ENCODE peak calls at places on chromosomes 7 and 10, in eight cellular contexts. T is choroid plexus epithelial cell, W is cardiac fibroblast, D is HFF-Myc, U is WERI-Rb-1, F is AG10803, H is ovary, M is right cardiac atrium. E is an unnamed sample.

GRCh38 chr10:104925232-104925851 is 284.3 kb downstream of the SORCS3 start:
- DNase-seq in T (peak), W (peak), D (peak), U (peak), F (peak), H (no peak), M (no peak), E (peak)

GRCh38 chr10:5360318-5360915 is 4.3 kb upstream of the UCN3 start:
- DNase-seq in T (no peak), W (no peak), D (no peak), U (no peak), F (no peak), H (no peak), M (no peak), E (no peak)

GRCh38 chr10:114541081-114541833 is 116.8 kb downstream of the ABLIM1 start:
- DNase-seq in T (peak), W (peak), D (peak), U (no peak), F (peak), H (peak), M (peak), E (no peak)

GRCh38 chr10:128463991-128464755 is 337.9 kb upstream of the MKI67 start:
- DNase-seq in T (peak), W (peak), D (no peak), U (peak), F (peak), H (peak), M (no peak), E (peak)

GRCh38 chr10:8596929-8597472 is 542.5 kb downstream of the GATA3 start:
- DNase-seq in T (no peak), W (no peak), D (no peak), U (no peak), F (no peak), H (no peak), M (no peak), E (no peak)

GRCh38 chr10:34217524-34217923 is 597.6 kb downstream of the PARD3 start:
- DNase-seq in T (no peak), W (no peak), D (no peak), U (no peak), F (no peak), H (no peak), M (no peak), E (no peak)

GRCh38 chr10:122882798-122883197 is 3.4 kb upstream of the FAM24B start:
- DNase-seq in T (no peak), W (no peak), D (no peak), U (no peak), F (no peak), H (no peak), M (no peak), E (no peak)

GRCh38 chr10:1043532-1043995 is 5.4 kb downstream of the IDI1 start:
- DNase-seq in T (no peak), W (no peak), D (no peak), U (no peak), F (no peak), H (no peak), M (peak), E (no peak)

GRCh38 chr7:129560831-129561230 is 50.7 kb upstream of the NRF1 start:
- DNase-seq in T (no peak), W (no peak), D (no peak), U (no peak), F (no peak), H (no peak), M (no peak), E (no peak)

GRCh38 chr7:123220396-123220795 is 20.6 kb upstream of the SLC13A1 start:
- DNase-seq in T (peak), W (peak), D (no peak), U (no peak), F (no peak), H (no peak), M (no peak), E (no peak)

GRCh38 chr10:12390733-12391132 is 41.4 kb downstream of the CAMK1D start:
- DNase-seq in T (no peak), W (no peak), D (no peak), U (no peak), F (no peak), H (peak), M (peak), E (no peak)

GRCh38 chr7:8753355-8753754 is 319.9 kb downstream of the NXPH1 start:
- DNase-seq in T (no peak), W (no peak), D (no peak), U (no peak), F (no peak), H (no peak), M (no peak), E (no peak)

GRCh38 chr7:30173058-30173897 is 38.5 kb downstream of the MTURN start:
- DNase-seq in T (peak), W (peak), D (peak), U (peak), F (peak), H (peak), M (peak), E (peak)

GRCh38 chr10:38157270-38157685 is 63.1 kb downstream of the ZNF37A start:
- DNase-seq in T (no peak), W (no peak), D (no peak), U (no peak), F (no peak), H (no peak), M (no peak), E (no peak)

GRCh38 chr7:155208681-155209477 is 88.8 kb upstream of the INSIG1 start:
- DNase-seq in T (no peak), W (peak), D (no peak), U (no peak), F (peak), H (no peak), M (peak), E (no peak)

GRCh38 chr7:100568176-100568935 is 5.3 kb downstream of the SAP25 start:
- DNase-seq in T (no peak), W (no peak), D (no peak), U (peak), F (no peak), H (peak), M (no peak), E (no peak)

GRCh38 chr10:25261110-25261509 is 86.3 kb downstream of the GPR158 start:
- DNase-seq in T (no peak), W (no peak), D (no peak), U (no peak), F (no peak), H (no peak), M (no peak), E (no peak)

GRCh38 chr7:143849785-143850479 is 52.0 kb downstream of the TCAF1 start:
- DNase-seq in T (no peak), W (no peak), D (no peak), U (no peak), F (no peak), H (no peak), M (no peak), E (no peak)

GRCh38 chr7:92489634-92490033 is 11.9 kb upstream of the ERVW-1 start:
- DNase-seq in T (peak), W (peak), D (no peak), U (no peak), F (no peak), H (no peak), M (no peak), E (no peak)

GRCh38 chr7:30920584-30921539 is 9.2 kb downstream of the AQP1 start:
- DNase-seq in T (peak), W (peak), D (no peak), U (peak), F (peak), H (no peak), M (peak), E (no peak)

GRCh38 chr7:37391791-37392672 is 56.6 kb downstream of the ELMO1 start:
- DNase-seq in T (no peak), W (no peak), D (no peak), U (no peak), F (no peak), H (no peak), M (no peak), E (no peak)

GRCh38 chr10:96556003-96556402 is 30.8 kb downstream of the TM9SF3 start:
- DNase-seq in T (peak), W (peak), D (no peak), U (no peak), F (no peak), H (no peak), M (no peak), E (peak)

DNA sequence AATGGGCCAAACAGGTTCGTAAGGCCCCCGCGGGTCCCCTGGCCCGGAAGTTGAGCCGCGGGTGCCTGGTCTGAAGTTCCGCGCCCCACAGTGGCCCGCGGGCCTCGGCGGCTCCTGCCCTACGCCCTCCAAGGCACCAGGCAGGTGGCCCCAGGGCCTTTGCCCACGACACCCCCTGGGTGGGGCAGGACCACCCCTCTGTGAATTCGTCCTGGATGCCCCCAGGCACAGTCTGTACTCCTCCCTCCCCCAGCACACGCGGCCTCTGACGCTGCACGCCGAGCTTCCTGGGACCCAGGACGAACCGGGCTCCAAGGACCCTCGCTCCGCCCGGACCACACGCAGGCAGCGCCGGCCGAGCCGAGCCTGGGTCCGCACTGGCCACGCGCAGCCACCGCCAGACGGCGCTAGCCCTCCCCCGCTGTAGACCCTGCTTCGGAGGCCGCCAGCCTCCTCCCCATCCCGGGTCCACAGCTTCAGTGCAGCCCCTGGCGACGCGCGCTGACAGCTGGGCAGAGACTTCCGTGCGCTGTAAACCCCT is 810 bp upstream of the TCERG1L start:
- DNase-seq in T (no peak), W (no peak), D (no peak), U (peak), F (no peak), H (peak), M (peak), E (no peak)
- H3K4me3 ChIP-seq in T (no peak), W (no peak), D (no peak), U (peak), F (no peak), H (peak), M (no peak), E (no peak)

GRCh38 chr7:102433319-102434038 is at the start of gene ORAI2:
- DNase-seq in T (peak), W (peak), D (no peak), U (peak), F (peak), H (peak), M (peak), E (peak)

GRCh38 chr7:102434039-102434481 is 685 bp downstream of the ORAI2 start:
- DNase-seq in T (peak), W (peak), D (no peak), U (no peak), F (no peak), H (no peak), M (no peak), E (no peak)

GRCh38 chr7:102432476-102433318 is 678 bp upstream of the ORAI2 start:
- DNase-seq in T (no peak), W (no peak), D (no peak), U (peak), F (no peak), H (no peak), M (no peak), E (no peak)

GRCh38 chr7:102439963-102440795 is 6.8 kb downstream of the ORAI2 start:
- DNase-seq in T (peak), W (peak), D (peak), U (no peak), F (peak), H (no peak), M (peak), E (no peak)

DNA sequence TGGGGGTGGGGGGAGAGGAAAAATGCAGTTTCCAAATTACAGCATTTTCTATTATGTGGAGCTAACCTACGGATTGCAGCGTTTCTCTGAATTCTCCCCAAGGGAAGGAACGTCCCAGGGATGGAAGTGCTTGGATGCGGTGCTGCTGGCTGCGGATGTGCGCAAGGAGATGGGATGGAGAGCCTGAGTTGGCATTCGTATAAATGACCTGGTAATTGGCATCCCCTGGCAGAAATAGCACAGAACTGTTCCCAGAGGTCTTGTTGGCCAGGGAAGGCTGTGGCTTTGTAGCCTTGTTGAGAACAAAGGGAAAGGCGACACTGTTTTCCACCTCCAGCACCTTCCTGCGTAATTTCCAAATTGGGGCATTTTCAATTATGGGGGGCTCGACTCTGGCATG is 2.7 kb downstream of the ORAI2 start:
- DNase-seq in T (no peak), W (no peak), D (no peak), U (no peak), F (no peak), H (no peak), M (no peak), E (no peak)
- H3K4me3 ChIP-seq in T (no peak), W (no peak), D (no peak), U (no peak), F (no peak), H (no peak), M (no peak), E (no peak)

DNA sequence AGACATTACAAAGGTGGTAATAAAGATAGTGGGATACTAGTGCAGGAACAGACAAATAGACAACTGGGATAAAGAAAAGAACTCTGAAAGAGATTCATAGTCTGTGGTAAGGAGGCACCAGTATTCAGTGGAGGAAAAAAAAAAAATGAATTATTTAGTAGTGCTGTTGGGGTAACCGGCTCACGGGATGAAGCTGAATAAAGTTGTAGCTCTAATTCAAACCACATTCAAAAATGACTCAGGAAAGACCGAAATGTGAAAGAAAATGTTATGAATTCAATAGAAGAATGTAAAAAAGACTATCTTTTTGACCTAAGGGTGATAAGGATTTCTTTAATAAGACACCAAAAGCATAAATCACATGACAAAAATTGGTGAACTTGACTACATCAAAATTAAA is 83.1 kb upstream of the HABP2 start:
- DNase-seq in T (no peak), W (no peak), D (no peak), U (no peak), F (peak), H (no peak), M (no peak), E (no peak)
- H3K4me3 ChIP-seq in T (no peak), W (no peak), D (no peak), U (no peak), F (no peak), H (no peak), M (no peak), E (no peak)

GRCh38 chr7:73851410-73852338 is 9.3 kb upstream of the TMEM270 start:
- DNase-seq in T (peak), W (peak), D (peak), U (no peak), F (peak), H (no peak), M (no peak), E (no peak)
- H3K4me3 ChIP-seq in T (no peak), W (no peak), D (peak), U (no peak), F (no peak), H (no peak), M (no peak), E (no peak)

DNA sequence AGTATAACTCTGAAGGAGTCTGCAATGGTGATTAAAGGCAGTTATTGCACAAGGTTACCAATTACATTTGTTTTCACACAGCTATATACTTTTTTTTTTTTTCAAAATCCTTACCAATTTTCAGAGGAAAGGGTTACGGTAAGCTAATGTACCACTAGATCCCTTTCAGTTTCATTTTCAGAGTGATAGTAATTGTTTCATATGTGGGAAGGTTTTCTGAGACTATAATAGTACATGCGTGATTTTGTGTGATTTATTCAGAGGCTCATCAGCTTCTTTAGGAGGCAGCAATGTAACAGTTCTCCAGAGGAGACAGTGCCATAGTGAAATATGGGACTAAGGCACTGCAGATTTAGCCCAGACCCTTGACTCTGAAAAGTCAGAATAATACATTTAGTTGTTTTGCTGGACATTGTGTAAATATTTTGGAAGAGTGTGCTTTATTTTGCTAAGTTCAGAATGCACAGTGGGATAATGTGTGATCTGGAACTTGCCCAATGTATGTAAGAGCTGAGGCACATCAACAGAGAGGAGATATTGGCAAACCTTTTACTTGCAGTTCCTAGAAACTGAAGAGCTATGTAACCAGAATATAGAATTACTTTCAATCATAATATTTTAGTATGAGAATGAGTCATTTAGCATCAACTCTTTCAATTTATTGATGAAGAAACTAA is 207.5 kb upstream of the TEX47 start:
- DNase-seq in T (peak), W (no peak), D (no peak), U (no peak), F (no peak), H (no peak), M (no peak), E (no peak)
- H3K4me3 ChIP-seq in T (peak), W (no peak), D (no peak), U (no peak), F (no peak), H (peak), M (peak), E (no peak)

DNA sequence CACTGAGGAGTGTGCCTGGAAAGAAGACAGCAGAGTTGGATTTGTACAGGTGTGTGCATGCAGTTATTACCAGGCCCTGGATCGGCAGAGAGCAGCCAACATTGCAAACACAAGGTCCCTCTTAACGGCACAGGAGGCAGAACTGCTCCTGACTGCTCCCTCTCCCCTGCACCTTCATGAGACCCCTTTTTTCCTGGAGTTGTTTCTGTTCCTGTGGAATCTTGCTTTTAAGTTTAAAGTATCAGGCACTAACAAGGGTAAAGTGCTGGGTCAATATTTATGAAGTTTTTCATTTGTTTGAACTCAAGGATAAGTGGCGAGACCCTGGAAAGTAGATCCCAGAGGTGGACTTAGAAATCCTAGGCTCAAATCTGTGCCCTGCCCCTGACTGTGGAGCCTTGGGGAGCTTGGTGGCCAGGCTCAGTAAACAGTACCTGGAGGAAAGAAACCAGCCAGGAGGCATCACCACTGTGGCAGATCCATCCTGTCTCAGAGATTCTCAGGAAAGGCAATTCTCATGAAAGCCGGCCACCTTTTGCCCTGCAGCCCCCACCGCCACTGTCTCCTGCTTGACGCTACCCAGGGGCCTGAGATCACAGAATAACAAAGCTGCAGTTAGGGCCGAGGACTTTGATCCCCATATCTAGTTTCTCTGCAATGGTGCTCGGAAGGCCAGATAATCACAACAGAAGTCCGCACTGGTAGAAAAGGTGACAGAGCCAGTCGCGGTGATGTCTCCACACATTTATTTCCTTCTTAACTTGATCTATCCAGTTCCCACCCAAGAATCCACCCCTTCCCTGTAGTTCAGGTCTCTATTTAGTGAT is 36.7 kb downstream of the DDC start:
- DNase-seq in T (no peak), W (no peak), D (no peak), U (no peak), F (no peak), H (no peak), M (no peak), E (no peak)
- H3K4me3 ChIP-seq in T (no peak), W (no peak), D (no peak), U (no peak), F (no peak), H (no peak), M (no peak), E (no peak)

GRCh38 chr7:40969641-40970040 is 733.2 kb downstream of the INHBA start:
- DNase-seq in T (no peak), W (no peak), D (no peak), U (no peak), F (no peak), H (no peak), M (no peak), E (no peak)
- H3K4me3 ChIP-seq in T (no peak), W (no peak), D (no peak), U (no peak), F (no peak), H (no peak), M (no peak), E (no peak)

GRCh38 chr10:15183689-15184481 is 15.4 kb upstream of the NMT2 start:
- DNase-seq in T (no peak), W (no peak), D (no peak), U (no peak), F (no peak), H (no peak), M (no peak), E (no peak)
- H3K4me3 ChIP-seq in T (no peak), W (no peak), D (no peak), U (no peak), F (no peak), H (no peak), M (no peak), E (no peak)